ENCODE peak calls at places on chromosomes 13 and 19, in nine cellular contexts. One of them, this sample, is unnamed.
A peak's percentile ranks its signal among the peaks of the same experiment; 100 is the strongest.

GRCh38 chr13:33070713-33071112 is 54.5 kb downstream of the KL start:
- DNase-seq in PC-3: peak; percentile 64
- DNase-seq in AG04450: no peak
- DNase-seq in CD8-positive, alpha-beta T cell: no peak
- DNase-seq in psoas muscle: no peak
- DNase-seq in SK-N-SH: no peak
- DNase-seq in Karpas-422: no peak
- DNase-seq in transverse colon: no peak
- DNase-seq in CD4-positive, alpha-beta T cell: no peak
- DNase-seq in this sample: no peak

GRCh38 chr19:19258589-19259338 is 14.3 kb downstream of the TM6SF2 start:
- DNase-seq in PC-3: no peak
- DNase-seq in AG04450: no peak
- DNase-seq in CD8-positive, alpha-beta T cell: no peak
- DNase-seq in psoas muscle: no peak
- DNase-seq in SK-N-SH: no peak
- DNase-seq in Karpas-422: no peak
- DNase-seq in transverse colon: no peak
- DNase-seq in CD4-positive, alpha-beta T cell: no peak
- DNase-seq in this sample: no peak

GRCh38 chr19:5154129-5154798 is 185.4 kb downstream of the KDM4B start:
- DNase-seq in PC-3: peak; percentile 39
- DNase-seq in AG04450: no peak
- DNase-seq in CD8-positive, alpha-beta T cell: no peak
- DNase-seq in psoas muscle: no peak
- DNase-seq in SK-N-SH: peak; percentile 82
- DNase-seq in Karpas-422: peak; percentile 86
- DNase-seq in transverse colon: peak; percentile 38
- DNase-seq in CD4-positive, alpha-beta T cell: peak; percentile 50
- DNase-seq in this sample: no peak

GRCh38 chr19:57719901-57720519 is 7.4 kb downstream of the ZNF671 start:
- DNase-seq in PC-3: no peak
- DNase-seq in AG04450: no peak
- DNase-seq in CD8-positive, alpha-beta T cell: peak; percentile 23
- DNase-seq in psoas muscle: no peak
- DNase-seq in SK-N-SH: no peak
- DNase-seq in Karpas-422: no peak
- DNase-seq in transverse colon: no peak
- DNase-seq in CD4-positive, alpha-beta T cell: no peak
- DNase-seq in this sample: no peak

GRCh38 chr19:17933414-17934129 is 757 bp downstream of the CCDC124 start:
- DNase-seq in PC-3: peak; percentile 91
- DNase-seq in AG04450: no peak
- DNase-seq in CD8-positive, alpha-beta T cell: no peak
- DNase-seq in psoas muscle: no peak
- DNase-seq in SK-N-SH: no peak
- DNase-seq in Karpas-422: peak; percentile 54
- DNase-seq in transverse colon: no peak
- DNase-seq in CD4-positive, alpha-beta T cell: no peak
- DNase-seq in this sample: no peak

GRCh38 chr19:39705578-39706188 is 1.4 kb downstream of the LGALS14 start:
- DNase-seq in PC-3: no peak
- DNase-seq in AG04450: no peak
- DNase-seq in CD8-positive, alpha-beta T cell: no peak
- DNase-seq in psoas muscle: no peak
- DNase-seq in SK-N-SH: no peak
- DNase-seq in Karpas-422: peak; percentile 85
- DNase-seq in transverse colon: no peak
- DNase-seq in CD4-positive, alpha-beta T cell: no peak
- DNase-seq in this sample: no peak

GRCh38 chr13:110360598-110360997 is 53.5 kb downstream of the COL4A2 start:
- DNase-seq in PC-3: no peak
- DNase-seq in AG04450: no peak
- DNase-seq in CD8-positive, alpha-beta T cell: no peak
- DNase-seq in psoas muscle: no peak
- DNase-seq in SK-N-SH: no peak
- DNase-seq in Karpas-422: no peak
- DNase-seq in transverse colon: no peak
- DNase-seq in CD4-positive, alpha-beta T cell: no peak
- DNase-seq in this sample: no peak

GRCh38 chr13:35994131-35994966 is 136.8 kb downstream of the DCLK1 start:
- DNase-seq in PC-3: peak; percentile 33
- DNase-seq in AG04450: no peak
- DNase-seq in CD8-positive, alpha-beta T cell: no peak
- DNase-seq in psoas muscle: peak; percentile 81
- DNase-seq in SK-N-SH: no peak
- DNase-seq in Karpas-422: no peak
- DNase-seq in transverse colon: no peak
- DNase-seq in CD4-positive, alpha-beta T cell: no peak
- DNase-seq in this sample: peak; percentile 34

GRCh38 chr19:18514800-18515682 is 6.8 kb downstream of the ELL start:
- DNase-seq in PC-3: peak; percentile 35
- DNase-seq in AG04450: no peak
- DNase-seq in CD8-positive, alpha-beta T cell: no peak
- DNase-seq in psoas muscle: no peak
- DNase-seq in SK-N-SH: no peak
- DNase-seq in Karpas-422: no peak
- DNase-seq in transverse colon: peak; percentile 80
- DNase-seq in CD4-positive, alpha-beta T cell: peak; percentile 33
- DNase-seq in this sample: no peak

GRCh38 chr13:79837741-79838450 is 356.9 kb downstream of the NDFIP2 start:
- DNase-seq in PC-3: peak; percentile 17
- DNase-seq in AG04450: no peak
- DNase-seq in CD8-positive, alpha-beta T cell: no peak
- DNase-seq in psoas muscle: no peak
- DNase-seq in SK-N-SH: no peak
- DNase-seq in Karpas-422: no peak
- DNase-seq in transverse colon: no peak
- DNase-seq in CD4-positive, alpha-beta T cell: no peak
- DNase-seq in this sample: no peak

GRCh38 chr13:41199526-41199925 is 5.2 kb upstream of the KBTBD7 start:
- DNase-seq in PC-3: no peak
- DNase-seq in AG04450: no peak
- DNase-seq in CD8-positive, alpha-beta T cell: no peak
- DNase-seq in psoas muscle: no peak
- DNase-seq in SK-N-SH: no peak
- DNase-seq in Karpas-422: peak; percentile 83
- DNase-seq in transverse colon: no peak
- DNase-seq in CD4-positive, alpha-beta T cell: no peak
- DNase-seq in this sample: no peak

GRCh38 chr13:97226013-97226412 is 3.9 kb downstream of the MBNL2 start:
- DNase-seq in PC-3: no peak
- DNase-seq in AG04450: no peak
- DNase-seq in CD8-positive, alpha-beta T cell: no peak
- DNase-seq in psoas muscle: no peak
- DNase-seq in SK-N-SH: no peak
- DNase-seq in Karpas-422: no peak
- DNase-seq in transverse colon: no peak
- DNase-seq in CD4-positive, alpha-beta T cell: no peak
- DNase-seq in this sample: no peak

GRCh38 chr19:11151181-11151580 is 4.4 kb downstream of the SPC24 start:
- DNase-seq in PC-3: no peak
- DNase-seq in AG04450: no peak
- DNase-seq in CD8-positive, alpha-beta T cell: no peak
- DNase-seq in psoas muscle: no peak
- DNase-seq in SK-N-SH: no peak
- DNase-seq in Karpas-422: no peak
- DNase-seq in transverse colon: no peak
- DNase-seq in CD4-positive, alpha-beta T cell: no peak
- DNase-seq in this sample: no peak

GRCh38 chr13:76965759-76966421 is 17.6 kb downstream of the ACOD1 start:
- DNase-seq in PC-3: peak; percentile 18
- DNase-seq in AG04450: peak; percentile 26
- DNase-seq in CD8-positive, alpha-beta T cell: no peak
- DNase-seq in psoas muscle: peak; percentile 61
- DNase-seq in SK-N-SH: peak; percentile 54
- DNase-seq in Karpas-422: no peak
- DNase-seq in transverse colon: peak; percentile 14
- DNase-seq in CD4-positive, alpha-beta T cell: no peak
- DNase-seq in this sample: no peak

GRCh38 chr13:52428295-52428694 is 22.1 kb downstream of the VPS36 start:
- DNase-seq in PC-3: peak; percentile 22
- DNase-seq in AG04450: peak; percentile 41
- DNase-seq in CD8-positive, alpha-beta T cell: no peak
- DNase-seq in psoas muscle: no peak
- DNase-seq in SK-N-SH: peak; percentile 33
- DNase-seq in Karpas-422: no peak
- DNase-seq in transverse colon: no peak
- DNase-seq in CD4-positive, alpha-beta T cell: no peak
- DNase-seq in this sample: no peak

GRCh38 chr19:6761053-6761676 is 6.1 kb downstream of the SH2D3A start:
- DNase-seq in PC-3: peak; percentile 40
- DNase-seq in AG04450: no peak
- DNase-seq in CD8-positive, alpha-beta T cell: no peak
- DNase-seq in psoas muscle: no peak
- DNase-seq in SK-N-SH: peak; percentile 77
- DNase-seq in Karpas-422: peak; percentile 87
- DNase-seq in transverse colon: no peak
- DNase-seq in CD4-positive, alpha-beta T cell: no peak
- DNase-seq in this sample: no peak

GRCh38 chr13:28718186-28718537 is 608 bp downstream of the SLC46A3 start:
- DNase-seq in PC-3: no peak
- DNase-seq in AG04450: no peak
- DNase-seq in CD8-positive, alpha-beta T cell: no peak
- DNase-seq in psoas muscle: no peak
- DNase-seq in SK-N-SH: no peak
- DNase-seq in Karpas-422: no peak
- DNase-seq in transverse colon: no peak
- DNase-seq in CD4-positive, alpha-beta T cell: no peak
- DNase-seq in this sample: peak; percentile 11

GRCh38 chr13:28718538-28719226 is at the start of gene SLC46A3:
- DNase-seq in PC-3: peak; percentile 84
- DNase-seq in AG04450: peak; percentile 96
- DNase-seq in CD8-positive, alpha-beta T cell: peak; percentile 99
- DNase-seq in psoas muscle: peak; percentile 100
- DNase-seq in SK-N-SH: peak; percentile 98
- DNase-seq in Karpas-422: peak; percentile 86
- DNase-seq in transverse colon: peak; percentile 99
- DNase-seq in CD4-positive, alpha-beta T cell: peak; percentile 97
- DNase-seq in this sample: peak; percentile 96

GRCh38 chr13:28716511-28716910 is 2.3 kb downstream of the SLC46A3 start:
- DNase-seq in PC-3: peak; percentile 79
- DNase-seq in AG04450: no peak
- DNase-seq in CD8-positive, alpha-beta T cell: no peak
- DNase-seq in psoas muscle: no peak
- DNase-seq in SK-N-SH: no peak
- DNase-seq in Karpas-422: no peak
- DNase-seq in transverse colon: peak; percentile 77
- DNase-seq in CD4-positive, alpha-beta T cell: no peak
- DNase-seq in this sample: no peak

GRCh38 chr13:28719227-28719562 is 425 bp upstream of the SLC46A3 start:
- DNase-seq in PC-3: no peak
- DNase-seq in AG04450: no peak
- DNase-seq in CD8-positive, alpha-beta T cell: no peak
- DNase-seq in psoas muscle: no peak
- DNase-seq in SK-N-SH: no peak
- DNase-seq in Karpas-422: no peak
- DNase-seq in transverse colon: no peak
- DNase-seq in CD4-positive, alpha-beta T cell: no peak
- DNase-seq in this sample: no peak

DNA sequence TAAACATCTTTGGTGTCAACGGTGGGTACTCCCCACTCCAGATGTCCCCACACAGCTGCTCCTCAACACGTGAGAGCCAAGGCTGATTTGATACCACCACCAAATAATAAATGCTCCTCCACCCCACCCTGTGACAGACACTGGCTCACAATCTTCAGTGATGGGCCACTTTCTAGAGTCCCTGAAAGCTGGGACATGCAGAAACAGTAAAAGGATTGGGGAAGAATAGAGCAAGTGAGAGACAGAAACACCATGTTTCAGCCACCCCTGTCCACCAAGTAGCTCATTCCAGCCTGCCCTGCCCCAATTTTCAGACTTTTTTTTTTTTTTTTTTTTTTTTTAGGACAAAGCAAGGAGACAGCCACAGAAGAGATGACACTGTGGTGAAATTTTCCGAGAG is 1.6 kb downstream of the SLC46A3 start:
- DNase-seq in PC-3: no peak
- DNase-seq in AG04450: no peak
- DNase-seq in CD8-positive, alpha-beta T cell: no peak
- DNase-seq in psoas muscle: no peak
- DNase-seq in SK-N-SH: no peak
- DNase-seq in Karpas-422: no peak
- DNase-seq in transverse colon: no peak
- DNase-seq in CD4-positive, alpha-beta T cell: no peak
- DNase-seq in this sample: no peak
- H3K27ac ChIP-seq in PC-3: peak overlapping the region; percentile 85
- H3K27ac ChIP-seq in AG04450: no peak overlapping the region
- H3K27ac ChIP-seq in CD8-positive, alpha-beta T cell: no peak overlapping the region
- H3K27ac ChIP-seq in psoas muscle: peak overlapping the region; percentile 99
- H3K27ac ChIP-seq in SK-N-SH: peak overlapping the region; percentile 50
- H3K27ac ChIP-seq in Karpas-422: no peak overlapping the region
- H3K27ac ChIP-seq in transverse colon: peak overlapping the region; percentile 93
- H3K27ac ChIP-seq in CD4-positive, alpha-beta T cell: no peak overlapping the region
- H3K27ac ChIP-seq in this sample: no peak overlapping the region

GRCh38 chr19:16889883-16890460 is 1.2 kb downstream of the F2RL3 start:
- DNase-seq in PC-3: no peak
- DNase-seq in AG04450: no peak
- DNase-seq in CD8-positive, alpha-beta T cell: no peak
- DNase-seq in psoas muscle: peak; percentile 48
- DNase-seq in SK-N-SH: no peak
- DNase-seq in Karpas-422: no peak
- DNase-seq in transverse colon: no peak
- DNase-seq in CD4-positive, alpha-beta T cell: no peak
- DNase-seq in this sample: no peak
- H3K9me3 ChIP-seq in PC-3: no peaks in the 10 kb centered on the region
- H3K9me3 ChIP-seq in AG04450: no peaks in the 10 kb centered on the region
- H3K9me3 ChIP-seq in CD8-positive, alpha-beta T cell: no peaks in the 10 kb centered on the region
- H3K9me3 ChIP-seq in psoas muscle: no peaks in the 10 kb centered on the region
- H3K9me3 ChIP-seq in SK-N-SH: no peaks in the 10 kb centered on the region
- H3K9me3 ChIP-seq in Karpas-422: no peaks in the 10 kb centered on the region
- H3K9me3 ChIP-seq in transverse colon: no peaks in the 10 kb centered on the region
- H3K9me3 ChIP-seq in CD4-positive, alpha-beta T cell: no peaks in the 10 kb centered on the region
- H3K9me3 ChIP-seq in this sample: no peaks in the 10 kb centered on the region

GRCh38 chr19:31352296-31352781 is 3.1 kb upstream of the TSHZ3 start:
- DNase-seq in PC-3: no peak
- DNase-seq in AG04450: no peak
- DNase-seq in CD8-positive, alpha-beta T cell: no peak
- DNase-seq in psoas muscle: no peak
- DNase-seq in SK-N-SH: peak; percentile 19
- DNase-seq in Karpas-422: no peak
- DNase-seq in transverse colon: no peak
- DNase-seq in CD4-positive, alpha-beta T cell: no peak
- DNase-seq in this sample: no peak
- H3K27me3 ChIP-seq in PC-3: peaks cover 6% of the 10 kb centered on the region
- H3K27me3 ChIP-seq in AG04450: no peaks in the 10 kb centered on the region
- H3K27me3 ChIP-seq in CD8-positive, alpha-beta T cell: peaks cover 52% of the 10 kb centered on the region
- H3K27me3 ChIP-seq in psoas muscle: peaks cover 39% of the 10 kb centered on the region
- H3K27me3 ChIP-seq in SK-N-SH: no peaks in the 10 kb centered on the region
- H3K27me3 ChIP-seq in Karpas-422: no peaks in the 10 kb centered on the region
- H3K27me3 ChIP-seq in transverse colon: peaks cover 96% of the 10 kb centered on the region
- H3K27me3 ChIP-seq in CD4-positive, alpha-beta T cell: peaks cover 83% of the 10 kb centered on the region
- H3K27me3 ChIP-seq in this sample: peaks cover 22% of the 10 kb centered on the region

DNA sequence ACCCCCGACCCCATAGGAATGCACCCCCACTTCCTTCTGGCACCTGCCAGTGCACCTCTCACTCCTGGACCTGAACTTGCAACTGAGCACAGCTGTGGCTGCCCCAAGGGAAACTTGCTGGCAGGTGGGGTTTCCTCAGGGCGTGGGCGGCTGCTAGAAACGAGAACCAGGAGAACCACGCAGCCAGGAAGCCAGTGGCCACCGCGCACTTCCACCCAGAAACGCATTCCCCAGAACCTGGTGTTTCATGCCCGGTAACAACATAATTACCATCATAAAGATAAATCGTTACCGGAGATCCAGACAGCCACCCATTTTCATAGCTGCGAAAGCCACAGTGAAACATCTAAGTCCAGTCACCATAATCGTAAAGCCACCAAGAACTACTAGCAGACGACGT is 75.2 kb upstream of the C13orf46 start:
- DNase-seq in PC-3: no peak
- DNase-seq in AG04450: no peak
- DNase-seq in CD8-positive, alpha-beta T cell: peak; percentile 62
- DNase-seq in psoas muscle: no peak
- DNase-seq in SK-N-SH: no peak
- DNase-seq in Karpas-422: no peak
- DNase-seq in transverse colon: peak; percentile 84
- DNase-seq in CD4-positive, alpha-beta T cell: peak; percentile 43
- DNase-seq in this sample: no peak
- H3K27ac ChIP-seq in PC-3: no peak overlapping the region
- H3K27ac ChIP-seq in AG04450: no peak overlapping the region
- H3K27ac ChIP-seq in CD8-positive, alpha-beta T cell: no peak overlapping the region
- H3K27ac ChIP-seq in psoas muscle: no peak overlapping the region
- H3K27ac ChIP-seq in SK-N-SH: no peak overlapping the region
- H3K27ac ChIP-seq in Karpas-422: no peak overlapping the region
- H3K27ac ChIP-seq in transverse colon: peak overlapping the region; percentile 78
- H3K27ac ChIP-seq in CD4-positive, alpha-beta T cell: peak overlapping the region; percentile 22
- H3K27ac ChIP-seq in this sample: no peak overlapping the region